ENCODE peak calls at places on chromosomes 4 and X, in four cellular contexts. C, E, N and A are unnamed samples.

GRCh38 chrX:153953342-153953830 is 8.9 kb upstream of the RENBP start:
- DNase-seq in C (peak), E (peak), N (no peak), A (peak)

GRCh38 chrX:46117234-46117633 is 428.0 kb downstream of the ZNF674 start:
- DNase-seq in C (no peak), E (no peak), N (no peak), A (no peak)

GRCh38 chr4:184355111-184355604 is 119.2 kb downstream of the IRF2 start:
- DNase-seq in C (peak), E (peak), N (no peak), A (peak)

GRCh38 chr4:142347241-142347640 is 498.9 kb downstream of the INPP4B start:
- DNase-seq in C (no peak), E (peak), N (no peak), A (no peak)

GRCh38 chrX:95907081-95907480 is 777.6 kb upstream of the DIAPH2 start:
- DNase-seq in C (no peak), E (no peak), N (no peak), A (no peak)

GRCh38 chr4:153729901-153730300 is 29.9 kb downstream of the RNF175 start:
- DNase-seq in C (no peak), E (no peak), N (no peak), A (no peak)

GRCh38 chr4:156293657-156294297 is 340.1 kb upstream of the CTSO start:
- DNase-seq in C (no peak), E (peak), N (no peak), A (no peak)

GRCh38 chr4:6991771-6992557 is 51.2 kb upstream of the TADA2B start:
- DNase-seq in C (no peak), E (peak), N (no peak), A (peak)

GRCh38 chr4:31114821-31115220 is 394.7 kb downstream of the PCDH7 start:
- DNase-seq in C (no peak), E (no peak), N (no peak), A (no peak)